ENCODE peak calls at places on chromosomes 13 and 19, in eight cellular contexts. V is GM23338, B is breast epithelium, C is sigmoid colon, S is HCT116, H is spleen, X is HL-60, O is transverse colon. D is an unnamed sample.

GRCh38 chr13:78881746-78882145 is 222.8 kb upstream of the OBI1 start:
- DNase-seq in X (no peak), C (no peak), O (no peak), V (no peak), S (no peak), H (no peak), B (no peak), D (no peak)

GRCh38 chr19:18091217-18091608 is 4.5 kb upstream of the IL12RB1 start:
- DNase-seq in X (peak), B (peak), C (peak), S (no peak), H (peak), O (peak), V (no peak), D (peak)

GRCh38 chr13:77779461-77780272 is 82.2 kb downstream of the SLAIN1 start:
- DNase-seq in X (peak), V (peak), O (peak), B (no peak), C (no peak), S (peak), H (no peak), D (peak)

GRCh38 chr13:72164811-72165210 is 297.8 kb upstream of the DACH1 start:
- DNase-seq in H (no peak), C (no peak), O (no peak), V (no peak), S (no peak), B (no peak), X (no peak), D (no peak)

GRCh38 chr13:73676550-73677040 is 457.6 kb downstream of the KLF12 start:
- DNase-seq in X (no peak), H (no peak), S (no peak), C (no peak), O (no peak), V (no peak), B (no peak), D (no peak)

GRCh38 chr13:82076421-82076820 is 1735.5 kb upstream of the SPRY2 start:
- DNase-seq in S (no peak), O (no peak), H (no peak), C (no peak), V (no peak), B (no peak), X (no peak), D (no peak)

GRCh38 chr19:4970558-4971423 is 1.9 kb downstream of the KDM4B start:
- DNase-seq in X (no peak), V (peak), C (peak), H (peak), S (no peak), B (no peak), O (peak), D (peak)

GRCh38 chr13:84393981-84394625 is 511.8 kb upstream of the SLITRK1 start:
- DNase-seq in O (no peak), C (no peak), X (no peak), H (no peak), S (no peak), B (no peak), V (no peak), D (no peak)

GRCh38 chr13:100458673-100459072 is 129.9 kb downstream of the GGACT start:
- DNase-seq in O (peak), H (no peak), S (no peak), B (no peak), V (no peak), X (no peak), C (no peak), D (no peak)

GRCh38 chr13:102402292-102402691 is 444 bp upstream of the FGF14 start:
- DNase-seq in B (no peak), C (peak), V (peak), O (peak), X (no peak), S (no peak), H (no peak), D (peak)

GRCh38 chr13:39542361-39542760 is 60.6 kb downstream of the LHFPL6 start:
- DNase-seq in S (no peak), H (no peak), C (no peak), B (no peak), O (no peak), X (no peak), V (no peak), D (no peak)

GRCh38 chr19:33622809-33623511 is 1.2 kb downstream of the CHST8 start:
- DNase-seq in V (peak), X (no peak), H (no peak), S (no peak), O (no peak), C (no peak), B (no peak), D (peak)

GRCh38 chr19:28508666-28509065 is 704.3 kb downstream of the UQCRFS1 start:
- DNase-seq in V (no peak), S (no peak), H (no peak), C (no peak), X (no peak), B (no peak), O (no peak), D (no peak)
- TF ChIP-seq POLR2AphosphoS5 in V (no peak), S (no peak), H (no peak), C (no peak), X (no peak), B (no peak), O (no peak), D (no peak)

GRCh38 chr19:45254044-45254531 is 3.0 kb downstream of the MARK4 start:
- DNase-seq in H (no peak), V (peak), B (no peak), O (no peak), X (no peak), C (no peak), S (no peak), D (peak)
- TF ChIP-seq CTCF in H (no peak), V (no peak), B (no peak), O (no peak), X (no peak), C (no peak), S (no peak), D (no peak)

DNA sequence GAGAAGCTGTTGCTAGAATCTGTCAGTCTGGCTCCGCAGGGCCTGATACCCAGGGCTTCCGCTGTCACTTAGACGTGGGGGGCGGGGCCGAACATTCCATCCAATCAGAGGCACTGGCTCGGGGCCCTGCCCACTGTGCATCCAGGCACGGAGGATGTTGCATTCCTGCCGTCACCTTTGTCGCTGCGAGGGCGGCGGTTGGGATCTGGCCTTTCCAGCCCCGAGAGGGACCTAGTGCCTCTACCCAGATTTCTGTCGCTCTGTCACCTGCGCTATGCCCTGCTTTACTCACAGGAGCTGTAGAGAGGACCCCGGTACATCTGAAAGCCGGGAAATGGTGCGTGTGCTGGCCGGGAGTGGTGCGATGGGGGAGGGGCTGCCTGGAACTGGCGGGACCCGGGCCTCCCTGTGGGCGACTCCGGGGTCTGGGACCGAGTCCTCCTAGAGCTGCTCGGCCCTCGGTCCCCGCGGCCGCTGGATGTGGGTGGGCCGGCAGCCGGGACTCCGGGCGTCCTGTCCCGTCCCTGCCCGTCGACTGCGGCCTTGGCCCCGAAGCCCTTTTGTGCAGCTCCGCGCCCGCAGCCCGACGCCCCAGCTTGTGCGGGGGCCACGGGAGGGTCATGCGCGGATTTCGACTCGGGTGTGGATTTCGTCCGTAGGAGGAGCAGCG is at the start of gene ZNF439:
- DNase-seq in H (peak), X (no peak), S (no peak), B (peak), C (peak), V (peak), O (peak), D (peak)
- TF ChIP-seq POLR2AphosphoS5 in H (peak), X (no peak), S (no peak), B (no peak), C (peak), V (peak), O (peak), D (peak)

DNA sequence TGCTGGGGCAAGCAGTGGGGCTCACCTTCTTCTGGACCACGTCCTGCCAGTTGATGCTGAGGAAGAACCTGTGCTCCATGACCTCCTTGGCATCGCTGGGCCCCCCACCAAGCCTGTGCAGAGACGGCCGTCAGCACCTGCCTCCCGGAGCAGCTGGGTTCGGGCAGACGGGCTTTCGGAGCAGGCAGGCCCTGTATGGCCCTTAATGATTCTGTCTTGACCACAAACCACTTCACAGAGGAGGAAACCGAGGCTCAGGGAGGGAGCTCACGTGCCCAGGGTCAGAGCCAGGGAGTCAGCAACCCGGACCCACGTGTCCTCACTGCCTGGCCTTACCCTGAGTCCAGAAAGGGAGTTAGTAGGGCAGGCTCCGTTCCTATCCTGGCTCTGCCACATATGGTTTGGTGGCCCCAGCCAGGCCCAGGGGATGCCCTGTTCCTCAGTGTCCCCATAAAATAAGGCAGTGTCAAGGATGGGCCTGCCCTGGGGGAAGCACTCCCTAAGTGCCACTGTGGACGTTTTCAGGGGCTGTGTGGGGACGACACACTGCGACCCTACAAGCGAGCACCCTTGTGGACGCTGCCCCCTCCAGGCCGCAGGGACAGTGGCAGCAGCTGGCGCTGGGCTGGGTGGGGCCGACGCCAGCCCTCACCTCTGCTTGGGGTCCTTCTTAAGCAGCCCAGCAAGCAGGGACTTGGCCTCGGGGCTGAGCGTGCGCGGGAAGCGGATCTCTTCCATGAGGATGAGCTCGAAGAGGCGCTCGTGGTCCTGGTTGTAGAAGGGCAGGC is 8.9 kb upstream of the CCNP start:
- DNase-seq in H (no peak), O (no peak), X (no peak), B (no peak), S (no peak), V (peak), C (no peak), D (no peak)
- TF ChIP-seq CTCF in H (no peak), O (no peak), X (no peak), B (no peak), S (peak), V (peak), C (no peak), D (no peak)

GRCh38 chr19:2050991-2051770 is at the start of gene MKNK2:
- DNase-seq in S (no peak), C (peak), X (peak), H (peak), V (peak), B (peak), O (peak), D (peak)
- TF ChIP-seq POLR2AphosphoS5 in S (peak), C (peak), X (peak), H (peak), V (peak), B (peak), O (peak), D (peak)

GRCh38 chr19:6126335-6126974 is 9.0 kb upstream of the ACSBG2 start:
- DNase-seq in H (no peak), S (peak), C (no peak), V (peak), O (no peak), X (peak), B (no peak), D (no peak)
- TF ChIP-seq CTCF in H (no peak), S (peak), C (no peak), V (peak), O (peak), X (no peak), B (no peak), D (peak)

GRCh38 chr13:110126391-110126961 is 180.5 kb downstream of the COL4A1 start:
- DNase-seq in S (no peak), H (no peak), B (peak), X (no peak), O (no peak), V (peak), C (peak), D (peak)
- TF ChIP-seq POLR2AphosphoS5 in S (no peak), H (peak), B (peak), X (no peak), O (peak), V (no peak), C (no peak), D (peak)